ENCODE peak calls at places on chromosomes 1 and 21, in eight cellular contexts. E is endothelial cell, G is mammary epithelial cell, F is fibroblast of lung, N is tibial nerve, P is astrocyte of the spinal cord, M is progenitor cell of endocrine pancreas, C is type B pancreatic cell. Z is an unnamed sample.

GRCh38 chr1:193408782-193409293 is 222.4 kb upstream of the B3GALT2 start:
- DNase-seq in E (no peak), G (peak), F (peak), N (peak), P (peak), M (no peak), C (no peak), Z (peak)

GRCh38 chr21:42105916-42106315 is 34.8 kb downstream of the UMODL1 start:
- DNase-seq in E (no peak), G (no peak), F (no peak), N (no peak), P (no peak), M (no peak), C (no peak), Z (no peak)

GRCh38 chr1:248013229-248013710 is at the start of gene OR2L5:
- DNase-seq in E (no peak), G (peak), F (no peak), N (no peak), P (no peak), M (no peak), C (no peak), Z (no peak)

GRCh38 chr1:156616463-156616862 is 2.8 kb upstream of the HAPLN2 start:
- DNase-seq in E (peak), G (no peak), F (peak), N (no peak), P (peak), M (no peak), C (no peak), Z (peak)

GRCh38 chr21:44972821-44973220 is 33.0 kb downstream of the SLX9 start:
- DNase-seq in E (no peak), G (no peak), F (peak), N (no peak), P (no peak), M (no peak), C (no peak), Z (no peak)

GRCh38 chr1:230864441-230864840 is 3.9 kb downstream of the C1orf198 start:
- DNase-seq in E (no peak), G (no peak), F (no peak), N (no peak), P (no peak), M (no peak), C (no peak), Z (no peak)

GRCh38 chr1:7379445-7379971 is 391.6 kb upstream of the VAMP3 start:
- DNase-seq in E (peak), G (peak), F (peak), N (no peak), P (peak), M (no peak), C (peak), Z (peak)

GRCh38 chr1:906532-907420 is 16.9 kb upstream of the SAMD11 start:
- DNase-seq in E (no peak), G (peak), F (peak), N (no peak), P (peak), M (peak), C (peak), Z (peak)

GRCh38 chr1:3313579-3313955 is 140.9 kb upstream of the ARHGEF16 start:
- DNase-seq in E (no peak), G (no peak), F (peak), N (peak), P (peak), M (no peak), C (no peak), Z (peak)

GRCh38 chr21:45306832-45307571 is 19.3 kb upstream of the POFUT2 start:
- DNase-seq in E (no peak), G (peak), F (peak), N (peak), P (peak), M (no peak), C (no peak), Z (no peak)

GRCh38 chr1:226943156-226943555 is 3.1 kb downstream of the COQ8A start:
- DNase-seq in E (no peak), G (no peak), F (no peak), N (no peak), P (no peak), M (no peak), C (peak), Z (no peak)

GRCh38 chr1:172964864-172965263 is 85.9 kb downstream of the TNFSF18 start:
- DNase-seq in E (no peak), G (no peak), F (peak), N (no peak), P (no peak), M (no peak), C (no peak), Z (no peak)

GRCh38 chr1:111956155-111956817 is 33.2 kb downstream of the KCND3 start:
- DNase-seq in E (no peak), G (no peak), F (no peak), N (no peak), P (no peak), M (no peak), C (no peak), Z (no peak)

GRCh38 chr1:175731581-175731980 is 11.8 kb downstream of the TNR start:
- DNase-seq in E (no peak), G (no peak), F (no peak), N (no peak), P (no peak), M (no peak), C (no peak), Z (no peak)

GRCh38 chr1:27602510-27603319 is 1.2 kb downstream of the AHDC1 start:
- DNase-seq in E (peak), G (peak), F (no peak), N (no peak), P (no peak), M (peak), C (no peak), Z (no peak)

GRCh38 chr1:54459714-54460113 is 53.5 kb upstream of the SSBP3 start:
- DNase-seq in E (no peak), G (no peak), F (no peak), N (no peak), P (no peak), M (no peak), C (no peak), Z (no peak)

GRCh38 chr1:180278791-180279432 is 48.8 kb downstream of the LHX4 start:
- DNase-seq in E (no peak), G (no peak), F (no peak), N (no peak), P (no peak), M (no peak), C (no peak), Z (no peak)

GRCh38 chr1:44024903-44025525 is 6.2 kb downstream of the SLC6A9 start:
- DNase-seq in E (no peak), G (no peak), F (no peak), N (no peak), P (peak), M (no peak), C (no peak), Z (no peak)

GRCh38 chr1:8970870-8971337 is 25.2 kb downstream of the CA6 start:
- DNase-seq in E (no peak), G (no peak), F (no peak), N (no peak), P (no peak), M (no peak), C (no peak), Z (no peak)

GRCh38 chr1:8259498-8260290 is 58.2 kb upstream of the SLC45A1 start:
- DNase-seq in E (no peak), G (peak), F (peak), N (peak), P (peak), M (no peak), C (no peak), Z (peak)

GRCh38 chr1:198797656-198798055 is 158.8 kb downstream of the PTPRC start:
- DNase-seq in E (no peak), G (no peak), F (no peak), N (no peak), P (no peak), M (no peak), C (no peak), Z (no peak)

GRCh38 chr1:185559684-185560310 is 174.4 kb upstream of the HMCN1 start:
- DNase-seq in E (peak), G (peak), F (peak), N (peak), P (peak), M (no peak), C (no peak), Z (peak)

GRCh38 chr1:173424786-173425407 is 52.2 kb upstream of the PRDX6 start:
- DNase-seq in E (no peak), G (peak), F (peak), N (no peak), P (no peak), M (no peak), C (no peak), Z (peak)

GRCh38 chr1:39701092-39701460 is 9.8 kb upstream of the HPCAL4 start:
- DNase-seq in E (no peak), G (no peak), F (peak), N (peak), P (peak), M (no peak), C (peak), Z (no peak)

GRCh38 chr1:243725846-243726245 is 124.2 kb downstream of the AKT3 start:
- DNase-seq in E (no peak), G (no peak), F (peak), N (no peak), P (no peak), M (no peak), C (no peak), Z (no peak)

GRCh38 chr1:235990376-235990795 is 74.5 kb downstream of the NID1 start:
- DNase-seq in E (no peak), G (no peak), F (peak), N (no peak), P (no peak), M (no peak), C (no peak), Z (peak)

GRCh38 chr1:170831276-170831675 is 104.1 kb upstream of the MROH9 start:
- DNase-seq in E (no peak), G (no peak), F (no peak), N (no peak), P (no peak), M (no peak), C (no peak), Z (no peak)

GRCh38 chr1:3081171-3081683 is 12.2 kb downstream of the PRDM16 start:
- DNase-seq in E (no peak), G (no peak), F (no peak), N (no peak), P (no peak), M (no peak), C (no peak), Z (no peak)

GRCh38 chr1:18182518-18183160 is 75.0 kb downstream of the IGSF21 start:
- DNase-seq in E (peak), G (no peak), F (no peak), N (no peak), P (no peak), M (no peak), C (no peak), Z (no peak)

GRCh38 chr1:11654571-11655262 is at the start of gene FBXO44:
- DNase-seq in E (peak), G (peak), F (no peak), N (no peak), P (no peak), M (no peak), C (no peak), Z (no peak)

GRCh38 chr21:34732388-34732821 is 63.6 kb downstream of the CLIC6 start:
- DNase-seq in E (no peak), G (peak), F (peak), N (no peak), P (no peak), M (no peak), C (no peak), Z (peak)

GRCh38 chr21:36927718-36928117 is 38.8 kb downstream of the HLCS start:
- DNase-seq in E (peak), G (peak), F (peak), N (peak), P (peak), M (peak), C (peak), Z (peak)

GRCh38 chr21:36928960-36929359 is 37.5 kb downstream of the HLCS start:
- DNase-seq in E (no peak), G (no peak), F (no peak), N (no peak), P (no peak), M (no peak), C (no peak), Z (no peak)

GRCh38 chr21:36926989-36927695 is 39.3 kb downstream of the HLCS start:
- DNase-seq in E (no peak), G (no peak), F (no peak), N (no peak), P (no peak), M (no peak), C (no peak), Z (no peak)

GRCh38 chr21:36932417-36932816 is 34.1 kb downstream of the HLCS start:
- DNase-seq in E (no peak), G (no peak), F (no peak), N (no peak), P (no peak), M (no peak), C (no peak), Z (no peak)

GRCh38 chr21:36929622-36930021 is 36.8 kb downstream of the HLCS start:
- DNase-seq in E (no peak), G (peak), F (peak), N (peak), P (no peak), M (no peak), C (no peak), Z (no peak)
- TF ChIP-seq CTCF in E (peak), G (peak), F (peak), N (no peak), P (peak), M (no peak), C (peak), Z (peak)

GRCh38 chr1:153509729-153510354 is 25.9 kb downstream of the S100A6 start:
- DNase-seq in E (peak), G (peak), F (no peak), N (peak), P (peak), M (peak), C (no peak), Z (no peak)
- TF ChIP-seq CTCF in E (peak), G (peak), F (peak), N (peak), P (peak), M (peak), C (peak), Z (peak)

GRCh38 chr1:182604835-182605164 is 611 bp upstream of the RGS16 start:
- DNase-seq in E (no peak), G (no peak), F (no peak), N (no peak), P (no peak), M (no peak), C (no peak), Z (no peak)

GRCh38 chr1:182604128-182604834 is at the start of gene RGS16:
- DNase-seq in E (peak), G (peak), F (peak), N (peak), P (peak), M (peak), C (peak), Z (peak)

GRCh38 chr1:182601926-182602325 is 2.3 kb downstream of the RGS16 start:
- DNase-seq in E (no peak), G (no peak), F (no peak), N (no peak), P (no peak), M (no peak), C (no peak), Z (no peak)

GRCh38 chr1:182602945-182603645 is 1.1 kb downstream of the RGS16 start:
- DNase-seq in E (no peak), G (no peak), F (no peak), N (no peak), P (no peak), M (no peak), C (no peak), Z (no peak)

DNA sequence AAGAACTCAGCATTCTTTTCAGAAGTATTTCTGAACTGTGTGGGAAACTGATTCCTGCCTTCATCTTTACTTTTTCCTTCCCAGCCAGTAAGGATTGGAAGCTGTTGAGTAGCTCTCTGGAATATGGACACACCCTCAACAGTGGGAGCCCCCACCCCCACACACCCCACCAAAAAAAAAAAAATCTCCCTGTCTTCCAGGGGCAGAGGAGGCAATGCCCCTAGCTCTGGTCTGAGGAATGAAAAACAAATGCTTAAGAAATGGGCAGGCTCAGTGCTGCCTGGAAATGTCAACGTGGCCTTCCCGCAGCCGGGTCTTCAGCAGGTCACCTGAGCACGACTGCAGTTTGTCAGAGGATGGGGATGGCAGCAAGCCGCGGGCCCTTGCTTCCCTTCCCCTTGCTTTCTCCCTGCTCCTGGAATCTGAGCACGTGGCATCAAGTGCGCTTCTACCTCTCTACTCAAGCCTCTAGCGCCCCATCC is 502 bp downstream of the RGS16 start:
- DNase-seq in E (no peak), G (no peak), F (peak), N (no peak), P (no peak), M (no peak), C (no peak), Z (no peak)
- TF ChIP-seq CTCF in E (no peak), G (no peak), F (no peak), N (no peak), P (no peak), M (no peak), C (no peak), Z (no peak)

DNA sequence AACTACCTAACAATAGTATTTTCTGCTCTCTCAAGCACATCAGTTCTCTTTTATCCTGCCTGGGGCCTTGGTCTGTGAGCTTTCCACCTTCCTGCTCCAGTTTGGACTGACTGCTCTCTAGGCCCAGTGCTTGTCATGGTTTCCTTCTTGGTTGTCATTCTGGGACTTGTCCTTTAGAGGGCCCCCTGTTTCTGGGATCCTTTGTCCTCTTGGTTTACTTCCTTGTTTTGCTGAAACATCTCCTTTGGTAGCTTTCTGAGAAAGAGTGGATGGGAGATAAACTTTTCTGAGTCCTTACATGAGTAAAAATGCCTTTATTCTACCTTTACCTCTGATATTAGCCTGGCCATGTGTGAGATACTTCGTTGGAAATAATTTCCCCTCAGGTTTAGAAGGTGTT is 4.7 kb downstream of the SLC1A7 start:
- DNase-seq in E (no peak), G (no peak), F (no peak), N (no peak), P (no peak), M (no peak), C (no peak), Z (no peak)
- TF ChIP-seq CTCF in E (no peak), G (peak), F (no peak), N (no peak), P (no peak), M (no peak), C (peak), Z (peak)